ENCODE peak calls at places on chromosomes 3 and 15, in five cellular contexts. T is A549, W is WTC11, O is GM12878, F is K562. M is an unnamed sample.
A peak's percentile ranks its signal among the peaks of the same experiment; 100 is the strongest.

GRCh38 chr3:127394984-127395662 is 107.3 kb upstream of the PRR20G start:
- DNase-seq in O (no peak), F (no peak), W (no peak), T (no peak), M (no peak)

GRCh38 chr3:24286405-24286804 is 208.2 kb downstream of the THRB start:
- DNase-seq in O (no peak), F (no peak), W (no peak), T (no peak), M (no peak)

GRCh38 chr3:129131465-129132088 is 10.0 kb upstream of the RAB43 start:
- DNase-seq in T (no peak), W (no peak), O (no peak), F (no peak), M (no peak)

GRCh38 chr3:64176461-64176996 is 48.7 kb downstream of the PRICKLE2 start:
- DNase-seq in T (no peak), F (no peak), W (no peak), O (peak; percentile 33), M (no peak)

GRCh38 chr15:70299931-70300858 is 202.5 kb upstream of the TLE3 start:
- DNase-seq in T (no peak), F (no peak), W (no peak), O (peak; percentile 78), M (no peak)

GRCh38 chr15:80694624-80695098 is 449 bp upstream of the ABHD17C start:
- DNase-seq in F (peak; percentile 11), T (peak; percentile 72), W (peak; percentile 44), O (no peak), M (no peak)

GRCh38 chr15:45703670-45704328 is 69.0 kb downstream of the SQOR start:
- DNase-seq in W (peak; percentile 44), O (no peak), F (no peak), T (no peak), M (no peak)

GRCh38 chr15:58666957-58667356 is 82.5 kb downstream of the ADAM10 start:
- DNase-seq in O (no peak), T (no peak), W (no peak), F (no peak), M (no peak)

GRCh38 chr3:45210308-45211038 is 15.6 kb downstream of the TMEM158 start:
- DNase-seq in W (peak; percentile 88), O (no peak), F (peak; percentile 83), T (peak; percentile 47), M (peak; percentile 41)

GRCh38 chr15:48965972-48966371 is 2.3 kb upstream of the SHC4 start:
- DNase-seq in T (peak; percentile 9), O (peak; percentile 33), F (peak; percentile 29), W (no peak), M (no peak)

GRCh38 chr15:34606545-34606944 is 23.1 kb upstream of the GOLGA8B start:
- DNase-seq in T (no peak), O (no peak), W (no peak), F (no peak), M (no peak)

GRCh38 chr15:67322481-67322880 is 67.9 kb downstream of the IQCH start:
- DNase-seq in T (no peak), O (no peak), W (no peak), F (no peak), M (no peak)

GRCh38 chr3:127550758-127551157 is 39.8 kb downstream of the TPRA1 start:
- DNase-seq in T (no peak), F (no peak), W (no peak), O (no peak), M (no peak)

GRCh38 chr3:168870892-168871291 is 775.2 kb upstream of the GOLIM4 start:
- DNase-seq in T (no peak), O (no peak), W (no peak), F (no peak), M (peak; percentile 93)

GRCh38 chr3:125234831-125235230 is 22.3 kb upstream of the SLC12A8 start:
- DNase-seq in F (no peak), O (no peak), W (no peak), T (no peak), M (no peak)

GRCh38 chr3:19428729-19429128 is 280.4 kb downstream of the KCNH8 start:
- DNase-seq in O (no peak), T (no peak), F (no peak), W (no peak), M (no peak)

GRCh38 chr3:71695000-71695482 is 30.2 kb downstream of the EIF4E3 start:
- DNase-seq in T (no peak), O (no peak), F (no peak), W (no peak), M (peak; percentile 54)

GRCh38 chr15:47918877-47919276 is 201.6 kb downstream of the SEMA6D start:
- DNase-seq in F (no peak), W (no peak), O (no peak), T (no peak), M (no peak)

GRCh38 chr3:135197856-135198255 is 402.8 kb downstream of the EPHB1 start:
- DNase-seq in W (no peak), F (no peak), T (no peak), O (no peak), M (no peak)

GRCh38 chr15:97904196-97904572 is 56.3 kb upstream of the ARRDC4 start:
- DNase-seq in F (peak; percentile 71), W (peak; percentile 86), O (no peak), T (peak; percentile 61), M (peak; percentile 34)

GRCh38 chr3:66196633-66197032 is 24.2 kb upstream of the SLC25A26 start:
- DNase-seq in T (no peak), F (no peak), W (no peak), O (no peak), M (no peak)

GRCh38 chr15:34855893-34856292 is 60.5 kb upstream of the ACTC1 start:
- DNase-seq in T (no peak), O (no peak), W (no peak), F (no peak), M (no peak)

GRCh38 chr3:32373844-32374243 is 17.8 kb upstream of the CMTM7 start:
- DNase-seq in W (no peak), F (peak; percentile 21), O (no peak), T (no peak), M (no peak)

GRCh38 chr3:62415312-62415791 is 42.0 kb upstream of the FEZF2 start:
- DNase-seq in T (no peak), F (no peak), W (peak; percentile 64), O (no peak), M (no peak)

GRCh38 chr3:170162052-170162451 is 19.5 kb downstream of the PHC3 start:
- DNase-seq in T (no peak), W (no peak), F (no peak), O (no peak), M (no peak)

GRCh38 chr3:42123012-42123581 is 31.9 kb downstream of the TRAK1 start:
- DNase-seq in T (no peak), O (peak; percentile 69), F (no peak), W (no peak), M (no peak)

GRCh38 chr15:83928878-83929418 is 275.0 kb downstream of the ADAMTSL3 start:
- DNase-seq in T (no peak), F (no peak), W (no peak), O (no peak), M (peak; percentile 29)

GRCh38 chr3:18641916-18642315 is 216.8 kb upstream of the SATB1 start:
- DNase-seq in W (no peak), T (no peak), O (no peak), F (no peak), M (no peak)

GRCh38 chr3:105930733-105931132 is 61.9 kb upstream of the CBLB start:
- DNase-seq in W (no peak), O (no peak), F (no peak), T (no peak), M (no peak)

GRCh38 chr3:99471353-99472323 is 166.8 kb upstream of the COL8A1 start:
- DNase-seq in W (no peak), F (no peak), O (no peak), T (no peak), M (no peak)

GRCh38 chr3:64417816-64418215 is 192.6 kb upstream of the PRICKLE2 start:
- DNase-seq in T (no peak), F (no peak), W (no peak), O (peak; percentile 33), M (no peak)

GRCh38 chr15:78211189-78211921 is 23.0 kb downstream of the ACSBG1 start:
- DNase-seq in O (no peak), W (no peak), T (no peak), F (peak; percentile 27), M (no peak)

GRCh38 chr15:78210349-78210717 is 24.0 kb downstream of the ACSBG1 start:
- DNase-seq in F (no peak), T (no peak), W (no peak), O (no peak), M (no peak)

GRCh38 chr15:78208341-78208844 is 26.0 kb downstream of the ACSBG1 start:
- DNase-seq in O (no peak), W (no peak), T (no peak), F (no peak), M (no peak)

GRCh38 chr15:78208887-78209645 is 25.3 kb downstream of the ACSBG1 start:
- DNase-seq in T (no peak), W (no peak), O (no peak), F (no peak), M (no peak)

GRCh38 chr15:78209646-78210348 is 24.6 kb downstream of the ACSBG1 start:
- DNase-seq in O (no peak), W (no peak), T (no peak), F (no peak), M (no peak)
- TF ChIP-seq ESRRA in O (no peak), W (no peak), T (no peak), F (no peak), M (no peak)

DNA sequence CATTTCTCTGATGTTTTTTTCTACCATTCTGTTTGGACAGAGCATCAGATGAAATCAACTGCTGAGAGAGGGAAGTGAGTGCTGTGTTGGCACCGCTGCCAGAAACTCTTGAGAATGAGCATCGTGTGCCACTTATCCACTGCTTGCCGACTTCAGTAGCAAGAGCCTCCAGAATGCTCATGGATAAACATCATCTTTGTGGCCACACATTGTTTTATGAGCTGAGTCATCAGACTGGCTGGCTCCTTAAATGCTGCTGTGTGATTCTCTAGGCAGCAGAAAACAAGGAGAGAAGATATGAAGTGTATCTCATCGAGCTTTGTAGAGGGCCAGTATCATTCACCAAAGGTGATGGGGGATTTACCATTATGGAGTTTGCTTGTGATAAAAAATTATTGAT is 3.4 kb upstream of the DOCK3 start:
- DNase-seq in T (peak; percentile 38), F (no peak), W (no peak), O (no peak), M (no peak)
- TF ChIP-seq ESRRA in T (no peak), F (no peak), W (no peak), O (no peak), M (no peak)

GRCh38 chr3:52455283-52456168 is at the start of gene NISCH:
- DNase-seq in T (peak; percentile 60), W (peak; percentile 85), F (peak; percentile 93), O (peak; percentile 30), M (peak; percentile 58)
- TF ChIP-seq ESRRA in T (no peak), W (no peak), F (no peak), O (no peak), M (no peak)

GRCh38 chr15:99932676-99933402 is 199.6 kb upstream of the LYSMD4 start:
- DNase-seq in T (no peak), W (no peak), F (no peak), O (no peak), M (no peak)

GRCh38 chr15:99930696-99931095 is 197.5 kb upstream of the LYSMD4 start:
- DNase-seq in T (no peak), F (no peak), W (no peak), O (no peak), M (no peak)

GRCh38 chr15:99929266-99929665 is 196.0 kb upstream of the LYSMD4 start:
- DNase-seq in T (no peak), O (no peak), W (peak; percentile 42), F (no peak), M (no peak)

GRCh38 chr15:99928429-99928981 is 195.3 kb upstream of the LYSMD4 start:
- DNase-seq in T (peak; percentile 69), O (peak; percentile 45), W (peak; percentile 55), F (peak; percentile 63), M (no peak)

GRCh38 chr15:99931703-99932603 is 198.7 kb upstream of the LYSMD4 start:
- DNase-seq in T (no peak), W (no peak), F (no peak), O (no peak), M (no peak)
- TF ChIP-seq ESRRA in T (no peak), W (no peak), F (no peak), O (no peak), M (no peak)

M was measured in HepG2.